ENCODE peak calls at places on chromosome 13, in four cellular contexts. J is erythroblast, C is left ventricle myocardium inferior, Q is AG08396. U is an unnamed sample.

GRCh38 chr13:94280357-94280756 is 199.1 kb downstream of the DCT start:
- DNase-seq in C (no peak), Q (no peak), J (no peak), U (no peak)

GRCh38 chr13:76730220-76730619 is 156.0 kb downstream of the KCTD12 start:
- DNase-seq in J (no peak), C (no peak), Q (no peak), U (no peak)

GRCh38 chr13:24141333-24141910 is 19.1 kb upstream of the SPATA13 start:
- DNase-seq in C (no peak), Q (no peak), J (no peak), U (no peak)

GRCh38 chr13:85412448-85412847 is 386.8 kb downstream of the SLITRK6 start:
- DNase-seq in C (no peak), Q (no peak), J (no peak), U (no peak)

GRCh38 chr13:94188173-94188869 is 291.2 kb downstream of the DCT start:
- DNase-seq in J (no peak), Q (no peak), C (no peak), U (no peak)

GRCh38 chr13:84607614-84608013 is 725.3 kb upstream of the SLITRK1 start:
- DNase-seq in J (no peak), C (no peak), Q (peak), U (no peak)

GRCh38 chr13:74910399-74910798 is 571.6 kb downstream of the TBC1D4 start:
- DNase-seq in C (no peak), J (no peak), Q (no peak), U (no peak)

GRCh38 chr13:28820099-28821051 is at the start of gene MTUS2:
- DNase-seq in J (no peak), C (no peak), Q (no peak), U (no peak)

GRCh38 chr13:40812102-40812501 is 22.7 kb downstream of the SLC25A15 start:
- DNase-seq in Q (no peak), C (no peak), J (no peak), U (no peak)

GRCh38 chr13:63124863-63125262 is 1709.2 kb upstream of the PCDH20 start:
- DNase-seq in C (no peak), J (peak), Q (peak), U (peak)

GRCh38 chr13:41543664-41544300 is 86.4 kb downstream of the RGCC start:
- DNase-seq in J (no peak), C (no peak), Q (no peak), U (no peak)

GRCh38 chr13:97945792-97946419 is 7.6 kb upstream of the IPO5 start:
- DNase-seq in J (no peak), C (no peak), Q (no peak), U (no peak)

GRCh38 chr13:76024151-76024550 is 388.0 kb downstream of the LMO7 start:
- DNase-seq in Q (no peak), C (no peak), J (no peak), U (no peak)

GRCh38 chr13:35566340-35566739 is 89.9 kb upstream of the MAB21L1 start:
- DNase-seq in Q (no peak), C (no peak), J (no peak), U (peak)

GRCh38 chr13:21619633-21620220 is 15.8 kb upstream of the MICU2 start:
- DNase-seq in J (no peak), C (no peak), Q (no peak), U (no peak)

GRCh38 chr13:85619321-85619720 is 179.9 kb downstream of the SLITRK6 start:
- DNase-seq in J (no peak), Q (no peak), C (no peak), U (no peak)

GRCh38 chr13:42083138-42083770 is 34.8 kb downstream of the DGKH start:
- DNase-seq in C (no peak), J (no peak), Q (no peak), U (no peak)

GRCh38 chr13:44058067-44058466 is 178.4 kb downstream of the LACC1 start:
- DNase-seq in C (no peak), Q (no peak), J (no peak), U (no peak)

GRCh38 chr13:33279898-33280549 is 5.5 kb downstream of the STARD13 start:
- DNase-seq in Q (no peak), J (no peak), C (no peak), U (no peak)

GRCh38 chr13:30034448-30034795 is 184.0 kb upstream of the UBL3 start:
- DNase-seq in Q (no peak), C (no peak), J (no peak), U (no peak)

U was measured in MM.1S.